ENCODE peak calls at places on chromosomes 13 and 19, in five cellular contexts. U is occipital lobe; T is stimulated activated CD4-positive, alpha-beta T cell treated with anti-CD3 and anti-CD28 coated beads, TNF-alpha, amount 100 ng/mL, for 4 hours; Q is DMS153; C is upper lobe of right lung. Z is an unnamed sample.
A peak's percentile ranks its signal among the peaks of the same experiment; 100 is the strongest.

GRCh38 chr13:26549713-26550112 is 7.8 kb upstream of the WASF3 start:
- DNase-seq in Q (no peak), C (no peak), U (no peak), T (no peak), Z (no peak)

GRCh38 chr19:55688422-55689218 is 13.6 kb downstream of the EPN1 start:
- DNase-seq in U (peak; percentile 40), C (peak; percentile 63), Q (peak; percentile 48), T (no peak), Z (no peak)

GRCh38 chr19:53511933-53512374 is 26.0 kb upstream of the ZNF331 start:
- DNase-seq in Q (peak; percentile 5), U (no peak), C (peak; percentile 71), T (no peak), Z (peak; percentile 44)

GRCh38 chr13:47168086-47168485 is 271.2 kb upstream of the HTR2A start:
- DNase-seq in U (no peak), Q (no peak), T (no peak), C (no peak), Z (no peak)

GRCh38 chr19:35216833-35217707 is 11.5 kb downstream of the FAM187B start:
- DNase-seq in U (no peak), C (peak; percentile 62), Q (no peak), T (no peak), Z (peak; percentile 49)

GRCh38 chr19:35592226-35592625 is 6.3 kb downstream of the PMIS2 start:
- DNase-seq in U (no peak), Q (no peak), T (no peak), C (no peak), Z (no peak)

GRCh38 chr13:101916108-101916757 is 463.8 kb downstream of the ITGBL1 start:
- DNase-seq in T (no peak), U (no peak), C (peak; percentile 64), Q (peak; percentile 61), Z (no peak)

GRCh38 chr13:51246411-51247298 is 24.5 kb downstream of the FAM124A start:
- DNase-seq in C (no peak), Q (no peak), U (peak; percentile 65), T (no peak), Z (no peak)

GRCh38 chr19:44747739-44748425 is 626 bp upstream of the BCL3 start:
- DNase-seq in T (peak; percentile 31), C (peak; percentile 89), U (peak; percentile 35), Q (no peak), Z (peak; percentile 60)

GRCh38 chr19:13729859-13730258 is 34.5 kb upstream of the MRI1 start:
- DNase-seq in Q (no peak), T (no peak), C (no peak), U (no peak), Z (no peak)

GRCh38 chr19:18408053-18408476 is 10.6 kb upstream of the LRRC25 start:
- DNase-seq in T (no peak), U (no peak), C (peak; percentile 80), Q (no peak), Z (peak; percentile 50)

GRCh38 chr13:49376121-49376520 is 67.7 kb downstream of the CAB39L start:
- DNase-seq in C (no peak), U (no peak), Q (no peak), T (no peak), Z (no peak)